ENCODE peak calls at places on chromosomes 3 and 15, in six cellular contexts. A is nephron progenitor cell; Y is B cell; G is CD4-positive, alpha-beta T cell; J is prostate gland; D is MM.1S. Q is an unnamed sample.

GRCh38 chr3:71723452-71724170 is 1.6 kb downstream of the EIF4E3 start:
- DNase-seq in J (no peak), A (no peak), D (peak), G (peak), Y (peak), Q (peak)

GRCh38 chr3:148238421-148238821 is 459.3 kb upstream of the AGTR1 start:
- DNase-seq in G (no peak), J (no peak), A (no peak), Y (no peak), D (no peak), Q (no peak)

GRCh38 chr3:157104928-157105652 is 54.9 kb downstream of the CCNL1 start:
- DNase-seq in G (no peak), Y (peak), D (peak), J (no peak), A (no peak), Q (no peak)

GRCh38 chr3:101619734-101620133 is 45.8 kb downstream of the PCNP start:
- DNase-seq in Y (no peak), D (no peak), J (no peak), A (no peak), G (no peak), Q (no peak)

GRCh38 chr3:122497425-122497824 is 17.3 kb downstream of the KPNA1 start:
- DNase-seq in Y (no peak), J (no peak), A (no peak), D (peak), G (no peak), Q (peak)

GRCh38 chr3:5431811-5432378 is 244.4 kb downstream of the EDEM1 start:
- DNase-seq in Y (no peak), J (no peak), A (no peak), D (no peak), G (no peak), Q (no peak)

GRCh38 chr3:29065211-29065785 is 215.6 kb upstream of the RBMS3 start:
- DNase-seq in A (peak), D (no peak), Y (no peak), J (peak), G (no peak), Q (no peak)

GRCh38 chr3:114706591-114707224 is 412.9 kb downstream of the TIGIT start:
- DNase-seq in G (no peak), D (peak), Y (no peak), A (no peak), J (no peak), Q (peak)

GRCh38 chr3:184341925-184342324 is 4.5 kb downstream of the FAM131A start:
- DNase-seq in D (no peak), Y (no peak), J (no peak), G (no peak), A (no peak), Q (no peak)

GRCh38 chr3:129106866-129107565 is 14.6 kb downstream of the RAB43 start:
- DNase-seq in D (no peak), Y (no peak), J (no peak), A (no peak), G (no peak), Q (no peak)

GRCh38 chr15:39944711-39945110 is 10.8 kb downstream of the EIF2AK4 start:
- DNase-seq in J (no peak), A (no peak), D (no peak), G (no peak), Y (no peak), Q (no peak)

GRCh38 chr3:189331002-189331418 is 159.2 kb downstream of the TPRG1 start:
- DNase-seq in A (no peak), D (no peak), J (no peak), Y (no peak), G (no peak), Q (peak)

GRCh38 chr15:96066852-96067490 is 263.5 kb upstream of the NR2F2 start:
- DNase-seq in D (no peak), G (no peak), A (no peak), J (no peak), Y (no peak), Q (no peak)

GRCh38 chr3:143831998-143832397 is 16.3 kb downstream of the SLC9A9 start:
- DNase-seq in Y (no peak), D (peak), G (no peak), J (no peak), A (no peak), Q (no peak)

GRCh38 chr3:128922804-128923459 is 43.5 kb downstream of the ACAD9 start:
- DNase-seq in G (peak), D (no peak), J (no peak), Y (no peak), A (no peak), Q (peak)

GRCh38 chr3:123655400-123655799 is 70.5 kb upstream of the HACD2 start:
- DNase-seq in A (no peak), D (no peak), G (no peak), J (no peak), Y (no peak), Q (no peak)

GRCh38 chr3:123657578-123657977 is 72.7 kb upstream of the HACD2 start:
- DNase-seq in J (no peak), D (no peak), Y (no peak), A (no peak), G (no peak), Q (no peak)

GRCh38 chr3:123656241-123656640 is 71.4 kb upstream of the HACD2 start:
- DNase-seq in J (no peak), D (no peak), A (no peak), G (no peak), Y (no peak), Q (no peak)

GRCh38 chr3:123657111-123657510 is 72.3 kb upstream of the HACD2 start:
- DNase-seq in J (no peak), A (no peak), D (no peak), Y (no peak), G (no peak), Q (no peak)

GRCh38 chr3:123656691-123657090 is 71.8 kb upstream of the HACD2 start:
- DNase-seq in J (no peak), G (no peak), A (no peak), D (peak), Y (no peak), Q (peak)
- TF ChIP-seq CTCF in J (no peak), G (no peak), A (peak), D (peak), Y (no peak), Q (peak)

DNA sequence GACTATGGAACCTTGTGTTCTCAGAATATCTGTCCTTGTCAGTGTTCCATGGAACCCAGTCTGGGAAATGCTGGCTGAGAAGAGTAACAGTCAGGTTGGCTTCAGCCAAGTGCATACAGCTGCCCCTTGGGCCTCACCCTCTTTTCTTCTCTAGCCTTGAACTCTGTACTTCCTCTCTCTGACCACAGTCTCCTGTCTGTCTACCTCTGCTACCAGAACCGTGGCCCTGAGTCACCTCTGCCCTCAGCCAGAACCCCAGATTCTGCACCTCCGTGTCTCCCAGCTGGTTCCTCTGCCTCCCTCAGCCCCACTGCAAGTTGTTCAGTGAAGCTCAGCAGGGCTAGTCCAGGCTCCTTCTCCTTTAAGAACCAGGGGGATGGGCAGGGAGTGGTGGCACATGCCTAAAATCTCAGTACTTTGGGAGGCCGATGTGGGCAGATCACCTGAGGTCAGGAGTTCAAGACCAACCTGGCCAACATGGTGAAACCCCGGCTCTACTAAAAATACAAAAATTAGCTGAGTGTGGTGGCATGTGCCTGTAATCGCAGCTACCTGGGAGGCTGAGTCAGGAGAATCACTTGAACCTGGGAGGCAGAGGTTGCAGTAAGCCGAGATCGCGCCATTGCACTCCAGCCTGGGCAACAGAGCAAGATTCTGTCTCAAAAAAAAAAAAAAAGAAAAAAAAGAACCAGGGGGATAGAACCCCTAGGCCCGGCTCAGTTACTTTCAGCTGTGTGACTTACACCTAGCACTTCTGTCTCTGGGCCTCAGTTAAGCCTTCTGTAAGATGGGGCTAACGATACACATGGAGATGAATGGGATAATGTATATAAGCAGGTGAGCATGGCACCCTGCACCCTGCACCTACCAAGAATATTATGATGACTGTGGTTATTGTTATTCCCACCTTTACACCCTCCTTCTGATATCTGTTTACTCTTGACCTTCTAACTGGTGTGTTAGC is 24.3 kb upstream of the TATDN2 start:
- DNase-seq in Y (peak), G (peak), D (peak), J (no peak), A (no peak), Q (peak)
- TF ChIP-seq CTCF in Y (no peak), G (no peak), D (no peak), J (no peak), A (no peak), Q (no peak)

DNA sequence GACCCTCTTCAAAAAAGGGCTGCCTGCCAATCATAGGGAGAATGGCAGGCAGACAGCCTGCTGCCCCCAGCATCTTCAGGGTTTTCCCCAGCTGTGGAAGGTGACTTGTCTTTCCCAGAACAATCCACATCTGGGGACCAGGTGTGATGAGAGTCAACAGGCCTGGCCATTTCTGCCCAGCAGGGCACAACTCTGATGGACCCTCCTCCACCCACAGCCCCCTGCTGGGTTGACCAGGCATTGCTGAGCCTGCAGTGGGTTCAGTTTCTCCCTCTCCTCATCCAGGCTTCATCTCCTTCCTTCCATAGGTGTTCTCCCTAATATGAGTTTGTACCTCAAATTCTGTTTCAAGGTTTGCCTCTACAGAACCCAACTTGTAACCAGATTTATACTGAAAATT is 111.0 kb downstream of the MINAR1 start:
- DNase-seq in Y (no peak), A (no peak), G (no peak), D (no peak), J (no peak), Q (no peak)
- TF ChIP-seq CTCF in Y (no peak), A (no peak), G (no peak), D (no peak), J (no peak), Q (no peak)

GRCh38 chr3:48609088-48610005 is at the start of gene UQCRC1:
- DNase-seq in G (peak), J (peak), A (peak), D (peak), Y (peak), Q (peak)
- TF ChIP-seq CTCF in G (peak), J (peak), A (peak), D (peak), Y (peak), Q (peak)

GRCh38 chr3:13162550-13163320 is 89.5 kb upstream of the IQSEC1 start:
- DNase-seq in G (no peak), J (no peak), Y (no peak), A (no peak), D (no peak), Q (no peak)

GRCh38 chr3:13161771-13162535 is 88.7 kb upstream of the IQSEC1 start:
- DNase-seq in G (no peak), J (no peak), D (no peak), Y (no peak), A (no peak), Q (no peak)

GRCh38 chr3:13160619-13161018 is 87.4 kb upstream of the IQSEC1 start:
- DNase-seq in D (no peak), J (no peak), G (no peak), A (no peak), Y (no peak), Q (no peak)

GRCh38 chr3:13159890-13160289 is 86.7 kb upstream of the IQSEC1 start:
- DNase-seq in A (no peak), J (no peak), D (no peak), G (no peak), Y (no peak), Q (no peak)

GRCh38 chr3:13161021-13161759 is 88.0 kb upstream of the IQSEC1 start:
- DNase-seq in D (no peak), G (no peak), Y (no peak), A (no peak), J (no peak), Q (no peak)
- TF ChIP-seq CTCF in D (no peak), G (no peak), Y (no peak), A (peak), J (no peak), Q (no peak)

GRCh38 chr3:146503459-146504202 is 34.3 kb upstream of the PLSCR2 start:
- DNase-seq in D (no peak), J (peak), G (no peak), Y (no peak), A (no peak), Q (peak)
- TF ChIP-seq CTCF in D (no peak), J (no peak), G (no peak), Y (no peak), A (no peak), Q (no peak)

DNA sequence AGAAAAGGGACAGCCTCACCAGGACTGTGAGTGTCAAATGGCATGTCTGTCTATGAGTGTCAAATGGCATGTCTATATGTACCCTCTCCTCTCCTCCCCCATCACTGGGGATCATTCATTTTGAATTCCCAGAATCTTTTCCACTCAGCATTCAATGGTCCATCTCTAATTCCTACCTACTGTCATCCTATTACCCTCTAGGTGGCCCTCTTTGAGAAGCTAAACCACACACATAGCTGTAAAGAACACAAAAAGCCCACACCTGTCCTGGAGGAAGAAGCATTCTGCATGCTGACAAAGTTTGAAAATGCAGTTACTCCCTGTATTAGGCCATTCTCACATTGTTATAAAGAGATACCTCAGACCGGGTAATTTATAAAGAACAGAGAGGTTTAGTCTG is 46.2 kb upstream of the PYDC2 start:
- DNase-seq in Y (no peak), J (no peak), A (no peak), D (no peak), G (no peak), Q (no peak)
- TF ChIP-seq CTCF in Y (no peak), J (no peak), A (no peak), D (no peak), G (no peak), Q (no peak)